ENCODE peak calls at places on chromosome 17, in nine cellular contexts. One of them, this sample, is unnamed.

GRCh38 chr17:43832976-43833829 is at the start of gene MPP3:
- DNase-seq in H9: peak; percentile 68
- DNase-seq in neural progenitor cell: peak; percentile 87
- DNase-seq in heart right ventricle: peak; percentile 76
- DNase-seq in lower lobe of right lung: peak; percentile 78
- DNase-seq in IMR-90: peak; percentile 59
- DNase-seq in adrenal gland: no peak
- DNase-seq in fibroblast of lung: peak; percentile 59
- DNase-seq in astrocyte of the cerebellum: no peak
- DNase-seq in this sample: peak; percentile 23

GRCh38 chr17:8056976-8057625 is 18.2 kb downstream of the ALOX15B start:
- DNase-seq in H9: no peak
- DNase-seq in neural progenitor cell: no peak
- DNase-seq in heart right ventricle: no peak
- DNase-seq in lower lobe of right lung: peak; percentile 48
- DNase-seq in IMR-90: no peak
- DNase-seq in adrenal gland: no peak
- DNase-seq in fibroblast of lung: no peak
- DNase-seq in astrocyte of the cerebellum: no peak
- DNase-seq in this sample: no peak

GRCh38 chr17:34926661-34927060 is 34.6 kb downstream of the CCT6B start:
- DNase-seq in H9: no peak
- DNase-seq in neural progenitor cell: no peak
- DNase-seq in heart right ventricle: no peak
- DNase-seq in lower lobe of right lung: no peak
- DNase-seq in IMR-90: no peak
- DNase-seq in adrenal gland: no peak
- DNase-seq in fibroblast of lung: no peak
- DNase-seq in astrocyte of the cerebellum: no peak
- DNase-seq in this sample: no peak

GRCh38 chr17:27206447-27206846 is 87.5 kb upstream of the WSB1 start:
- DNase-seq in H9: no peak
- DNase-seq in neural progenitor cell: no peak
- DNase-seq in heart right ventricle: no peak
- DNase-seq in lower lobe of right lung: no peak
- DNase-seq in IMR-90: no peak
- DNase-seq in adrenal gland: no peak
- DNase-seq in fibroblast of lung: no peak
- DNase-seq in astrocyte of the cerebellum: no peak
- DNase-seq in this sample: no peak

GRCh38 chr17:33949100-33949499 is 306.0 kb upstream of the CCL2 start:
- DNase-seq in H9: peak; percentile 84
- DNase-seq in neural progenitor cell: peak; percentile 70
- DNase-seq in heart right ventricle: no peak
- DNase-seq in lower lobe of right lung: no peak
- DNase-seq in IMR-90: no peak
- DNase-seq in adrenal gland: no peak
- DNase-seq in fibroblast of lung: no peak
- DNase-seq in astrocyte of the cerebellum: no peak
- DNase-seq in this sample: no peak

GRCh38 chr17:38925263-38925995 is at the start of gene LASP1NB:
- DNase-seq in H9: peak; percentile 89
- DNase-seq in neural progenitor cell: peak; percentile 63
- DNase-seq in heart right ventricle: peak; percentile 50
- DNase-seq in lower lobe of right lung: no peak
- DNase-seq in IMR-90: peak; percentile 70
- DNase-seq in adrenal gland: no peak
- DNase-seq in fibroblast of lung: peak; percentile 51
- DNase-seq in astrocyte of the cerebellum: no peak
- DNase-seq in this sample: no peak

GRCh38 chr17:62627219-62627903 is at the start of gene MRC2:
- DNase-seq in H9: peak; percentile 82
- DNase-seq in neural progenitor cell: peak; percentile 83
- DNase-seq in heart right ventricle: peak; percentile 76
- DNase-seq in lower lobe of right lung: peak; percentile 72
- DNase-seq in IMR-90: peak; percentile 82
- DNase-seq in adrenal gland: no peak
- DNase-seq in fibroblast of lung: peak; percentile 76
- DNase-seq in astrocyte of the cerebellum: peak; percentile 37
- DNase-seq in this sample: peak; percentile 70

GRCh38 chr17:81930142-81931125 is 2.9 kb upstream of the MAFG start:
- DNase-seq in H9: no peak
- DNase-seq in neural progenitor cell: peak; percentile 33
- DNase-seq in heart right ventricle: no peak
- DNase-seq in lower lobe of right lung: no peak
- DNase-seq in IMR-90: no peak
- DNase-seq in adrenal gland: no peak
- DNase-seq in fibroblast of lung: no peak
- DNase-seq in astrocyte of the cerebellum: no peak
- DNase-seq in this sample: no peak

GRCh38 chr17:31582151-31582907 is 190.9 kb downstream of the RAB11FIP4 start:
- DNase-seq in H9: peak; percentile 28
- DNase-seq in neural progenitor cell: no peak
- DNase-seq in heart right ventricle: peak; percentile 71
- DNase-seq in lower lobe of right lung: peak; percentile 79
- DNase-seq in IMR-90: peak; percentile 36
- DNase-seq in adrenal gland: peak; percentile 68
- DNase-seq in fibroblast of lung: no peak
- DNase-seq in astrocyte of the cerebellum: no peak
- DNase-seq in this sample: no peak

GRCh38 chr17:44807093-44807816 is 22.8 kb downstream of the GJC1 start:
- DNase-seq in H9: no peak
- DNase-seq in neural progenitor cell: no peak
- DNase-seq in heart right ventricle: no peak
- DNase-seq in lower lobe of right lung: no peak
- DNase-seq in IMR-90: no peak
- DNase-seq in adrenal gland: no peak
- DNase-seq in fibroblast of lung: no peak
- DNase-seq in astrocyte of the cerebellum: no peak
- DNase-seq in this sample: no peak

GRCh38 chr17:67049025-67049739 is 4.8 kb downstream of the CACNG1 start:
- DNase-seq in H9: no peak
- DNase-seq in neural progenitor cell: no peak
- DNase-seq in heart right ventricle: no peak
- DNase-seq in lower lobe of right lung: no peak
- DNase-seq in IMR-90: no peak
- DNase-seq in adrenal gland: no peak
- DNase-seq in fibroblast of lung: no peak
- DNase-seq in astrocyte of the cerebellum: no peak
- DNase-seq in this sample: no peak

GRCh38 chr17:66602659-66603363 is 232.1 kb upstream of the CACNG5 start:
- DNase-seq in H9: peak; percentile 47
- DNase-seq in neural progenitor cell: no peak
- DNase-seq in heart right ventricle: no peak
- DNase-seq in lower lobe of right lung: no peak
- DNase-seq in IMR-90: peak; percentile 77
- DNase-seq in adrenal gland: no peak
- DNase-seq in fibroblast of lung: peak; percentile 56
- DNase-seq in astrocyte of the cerebellum: no peak
- DNase-seq in this sample: peak; percentile 24

GRCh38 chr17:77556408-77557068 is 402.0 kb upstream of the TNRC6C start:
- DNase-seq in H9: no peak
- DNase-seq in neural progenitor cell: peak; percentile 33
- DNase-seq in heart right ventricle: no peak
- DNase-seq in lower lobe of right lung: no peak
- DNase-seq in IMR-90: no peak
- DNase-seq in adrenal gland: no peak
- DNase-seq in fibroblast of lung: no peak
- DNase-seq in astrocyte of the cerebellum: no peak
- DNase-seq in this sample: no peak

GRCh38 chr17:77802811-77803220 is 155.7 kb upstream of the TNRC6C start:
- DNase-seq in H9: peak; percentile 72
- DNase-seq in neural progenitor cell: peak; percentile 77
- DNase-seq in heart right ventricle: no peak
- DNase-seq in lower lobe of right lung: no peak
- DNase-seq in IMR-90: peak; percentile 24
- DNase-seq in adrenal gland: no peak
- DNase-seq in fibroblast of lung: peak; percentile 44
- DNase-seq in astrocyte of the cerebellum: no peak
- DNase-seq in this sample: no peak

GRCh38 chr17:38352245-38353083 is 820 bp downstream of the SOCS7 start:
- DNase-seq in H9: peak; percentile 61
- DNase-seq in neural progenitor cell: peak; percentile 58
- DNase-seq in heart right ventricle: peak; percentile 39
- DNase-seq in lower lobe of right lung: peak; percentile 60
- DNase-seq in IMR-90: no peak
- DNase-seq in adrenal gland: peak; percentile 33
- DNase-seq in fibroblast of lung: peak; percentile 12
- DNase-seq in astrocyte of the cerebellum: no peak
- DNase-seq in this sample: no peak

GRCh38 chr17:44979426-44980273 is 11.5 kb upstream of the C1QL1 start:
- DNase-seq in H9: no peak
- DNase-seq in neural progenitor cell: no peak
- DNase-seq in heart right ventricle: peak; percentile 49
- DNase-seq in lower lobe of right lung: no peak
- DNase-seq in IMR-90: peak; percentile 82
- DNase-seq in adrenal gland: no peak
- DNase-seq in fibroblast of lung: peak; percentile 84
- DNase-seq in astrocyte of the cerebellum: no peak
- DNase-seq in this sample: no peak

GRCh38 chr17:52170963-52171572 is 12.6 kb upstream of the CA10 start:
- DNase-seq in H9: peak; percentile 64
- DNase-seq in neural progenitor cell: peak; percentile 60
- DNase-seq in heart right ventricle: no peak
- DNase-seq in lower lobe of right lung: no peak
- DNase-seq in IMR-90: no peak
- DNase-seq in adrenal gland: peak; percentile 21
- DNase-seq in fibroblast of lung: no peak
- DNase-seq in astrocyte of the cerebellum: no peak
- DNase-seq in this sample: no peak

GRCh38 chr17:78129385-78130079 is 977 bp upstream of the TMC6 start:
- DNase-seq in H9: no peak
- DNase-seq in neural progenitor cell: no peak
- DNase-seq in heart right ventricle: peak; percentile 13
- DNase-seq in lower lobe of right lung: no peak
- DNase-seq in IMR-90: no peak
- DNase-seq in adrenal gland: no peak
- DNase-seq in fibroblast of lung: no peak
- DNase-seq in astrocyte of the cerebellum: no peak
- DNase-seq in this sample: no peak

GRCh38 chr17:48612854-48613691 is 2.0 kb downstream of the HOXB8 start:
- DNase-seq in H9: peak; percentile 76
- DNase-seq in neural progenitor cell: peak; percentile 71
- DNase-seq in heart right ventricle: no peak
- DNase-seq in lower lobe of right lung: no peak
- DNase-seq in IMR-90: peak; percentile 61
- DNase-seq in adrenal gland: no peak
- DNase-seq in fibroblast of lung: peak; percentile 60
- DNase-seq in astrocyte of the cerebellum: no peak
- DNase-seq in this sample: no peak
- TF ChIP-seq CTCF in H9: peak; percentile 9
- TF ChIP-seq CTCF in neural progenitor cell: no peak
- TF ChIP-seq CTCF in heart right ventricle: no peak
- TF ChIP-seq CTCF in lower lobe of right lung: no peak
- TF ChIP-seq CTCF in IMR-90: peak; percentile 33
- TF ChIP-seq CTCF in adrenal gland: no peak
- TF ChIP-seq CTCF in fibroblast of lung: peak; percentile 7
- TF ChIP-seq CTCF in astrocyte of the cerebellum: peak; percentile 28
- TF ChIP-seq CTCF in this sample: no peak

GRCh38 chr17:21090889-21091618 is 35.7 kb upstream of the DHRS7B start:
- DNase-seq in H9: no peak
- DNase-seq in neural progenitor cell: no peak
- DNase-seq in heart right ventricle: no peak
- DNase-seq in lower lobe of right lung: no peak
- DNase-seq in IMR-90: peak; percentile 7
- DNase-seq in adrenal gland: no peak
- DNase-seq in fibroblast of lung: peak; percentile 19
- DNase-seq in astrocyte of the cerebellum: no peak
- DNase-seq in this sample: no peak
- TF ChIP-seq CTCF in H9: peak; percentile 28
- TF ChIP-seq CTCF in neural progenitor cell: no peak
- TF ChIP-seq CTCF in heart right ventricle: no peak
- TF ChIP-seq CTCF in lower lobe of right lung: no peak
- TF ChIP-seq CTCF in IMR-90: no peak
- TF ChIP-seq CTCF in adrenal gland: no peak
- TF ChIP-seq CTCF in fibroblast of lung: no peak
- TF ChIP-seq CTCF in astrocyte of the cerebellum: no peak
- TF ChIP-seq CTCF in this sample: peak; percentile 27

DNA sequence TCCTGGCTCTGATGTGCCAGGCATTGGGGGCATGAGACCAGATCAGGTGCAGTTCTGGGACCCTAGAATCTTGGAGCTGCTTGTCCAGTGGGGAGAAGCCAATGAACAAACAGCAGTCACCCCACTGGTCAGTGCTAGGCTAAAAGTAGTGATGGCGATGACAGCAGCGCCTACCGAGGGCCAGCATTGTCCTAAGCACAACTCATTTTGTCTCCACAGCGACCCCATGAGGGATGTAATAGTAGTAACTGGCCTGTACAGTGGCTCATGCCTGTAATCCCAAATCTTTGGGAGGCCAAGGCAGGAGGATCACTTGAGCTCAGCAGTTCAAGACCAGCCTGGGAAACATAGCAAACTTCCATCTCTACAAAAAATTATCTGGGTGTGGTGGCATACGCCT is 6.2 kb downstream of the SMCR8 start:
- DNase-seq in H9: peak; percentile 68
- DNase-seq in neural progenitor cell: peak; percentile 51
- DNase-seq in heart right ventricle: no peak
- DNase-seq in lower lobe of right lung: no peak
- DNase-seq in IMR-90: no peak
- DNase-seq in adrenal gland: no peak
- DNase-seq in fibroblast of lung: peak; percentile 9
- DNase-seq in astrocyte of the cerebellum: no peak
- DNase-seq in this sample: no peak
- TF ChIP-seq CTCF in H9: peak; percentile 49
- TF ChIP-seq CTCF in neural progenitor cell: peak; percentile 39
- TF ChIP-seq CTCF in heart right ventricle: no peak
- TF ChIP-seq CTCF in lower lobe of right lung: no peak
- TF ChIP-seq CTCF in IMR-90: peak; percentile 8
- TF ChIP-seq CTCF in adrenal gland: no peak
- TF ChIP-seq CTCF in fibroblast of lung: no peak
- TF ChIP-seq CTCF in astrocyte of the cerebellum: no peak
- TF ChIP-seq CTCF in this sample: peak; percentile 46

GRCh38 chr17:40129498-40129897 is 7.7 kb downstream of the MSL1 start:
- DNase-seq in H9: no peak
- DNase-seq in neural progenitor cell: no peak
- DNase-seq in heart right ventricle: no peak
- DNase-seq in lower lobe of right lung: no peak
- DNase-seq in IMR-90: no peak
- DNase-seq in adrenal gland: no peak
- DNase-seq in fibroblast of lung: no peak
- DNase-seq in astrocyte of the cerebellum: no peak
- DNase-seq in this sample: no peak

GRCh38 chr17:40124279-40125141 is 2.7 kb downstream of the MSL1 start:
- DNase-seq in H9: no peak
- DNase-seq in neural progenitor cell: no peak
- DNase-seq in heart right ventricle: no peak
- DNase-seq in lower lobe of right lung: no peak
- DNase-seq in IMR-90: peak; percentile 48
- DNase-seq in adrenal gland: peak; percentile 47
- DNase-seq in fibroblast of lung: peak; percentile 57
- DNase-seq in astrocyte of the cerebellum: no peak
- DNase-seq in this sample: no peak

GRCh38 chr17:40134184-40134583 is 6.2 kb upstream of the CASC3 start:
- DNase-seq in H9: no peak
- DNase-seq in neural progenitor cell: no peak
- DNase-seq in heart right ventricle: no peak
- DNase-seq in lower lobe of right lung: no peak
- DNase-seq in IMR-90: no peak
- DNase-seq in adrenal gland: no peak
- DNase-seq in fibroblast of lung: no peak
- DNase-seq in astrocyte of the cerebellum: no peak
- DNase-seq in this sample: no peak

GRCh38 chr17:40130352-40131042 is 8.7 kb downstream of the MSL1 start:
- DNase-seq in H9: no peak
- DNase-seq in neural progenitor cell: no peak
- DNase-seq in heart right ventricle: no peak
- DNase-seq in lower lobe of right lung: peak; percentile 59
- DNase-seq in IMR-90: no peak
- DNase-seq in adrenal gland: no peak
- DNase-seq in fibroblast of lung: no peak
- DNase-seq in astrocyte of the cerebellum: no peak
- DNase-seq in this sample: no peak
- TF ChIP-seq CTCF in H9: no peak
- TF ChIP-seq CTCF in neural progenitor cell: no peak
- TF ChIP-seq CTCF in heart right ventricle: no peak
- TF ChIP-seq CTCF in lower lobe of right lung: no peak
- TF ChIP-seq CTCF in IMR-90: no peak
- TF ChIP-seq CTCF in adrenal gland: no peak
- TF ChIP-seq CTCF in fibroblast of lung: no peak
- TF ChIP-seq CTCF in astrocyte of the cerebellum: no peak
- TF ChIP-seq CTCF in this sample: no peak

This sample was measured in HFFc6.